ENCODE peak calls at places on chromosomes 2 and 18, in four cellular contexts. One of them, this sample, is unnamed.

GRCh38 chr2:171763602-171764001 is 76.3 kb downstream of the DYNC1I2 start:
- DNase-seq in spleen: no peak
- DNase-seq in RWPE1: peak
- DNase-seq in neural crest cell: no peak
- DNase-seq in this sample: no peak

GRCh38 chr18:45957100-45957499 is 10.0 kb downstream of the EPG5 start:
- DNase-seq in spleen: no peak
- DNase-seq in RWPE1: no peak
- DNase-seq in neural crest cell: no peak
- DNase-seq in this sample: no peak

GRCh38 chr18:55552498-55553189 is 35.3 kb downstream of the TCF4 start:
- DNase-seq in spleen: no peak
- DNase-seq in RWPE1: no peak
- DNase-seq in neural crest cell: no peak
- DNase-seq in this sample: no peak

GRCh38 chr2:146295080-146295670 is 1549.7 kb upstream of the ACVR2A start:
- DNase-seq in spleen: no peak
- DNase-seq in RWPE1: no peak
- DNase-seq in neural crest cell: no peak
- DNase-seq in this sample: no peak

GRCh38 chr2:83587309-83587708 is 871.8 kb downstream of the SUCLG1 start:
- DNase-seq in spleen: no peak
- DNase-seq in RWPE1: no peak
- DNase-seq in neural crest cell: no peak
- DNase-seq in this sample: no peak

GRCh38 chr2:84701880-84702279 is 179.0 kb downstream of the TRABD2A start:
- DNase-seq in spleen: no peak
- DNase-seq in RWPE1: peak
- DNase-seq in neural crest cell: no peak
- DNase-seq in this sample: no peak

GRCh38 chr18:75253784-75254183 is 43.2 kb downstream of the TSHZ1 start:
- DNase-seq in spleen: no peak
- DNase-seq in RWPE1: no peak
- DNase-seq in neural crest cell: no peak
- DNase-seq in this sample: no peak

GRCh38 chr2:240955306-240956101 is 42.9 kb upstream of the SNED1 start:
- DNase-seq in spleen: no peak
- DNase-seq in RWPE1: no peak
- DNase-seq in neural crest cell: no peak
- DNase-seq in this sample: no peak

GRCh38 chr18:38445485-38446145 is 880.0 kb upstream of the CELF4 start:
- DNase-seq in spleen: no peak
- DNase-seq in RWPE1: no peak
- DNase-seq in neural crest cell: no peak
- DNase-seq in this sample: no peak

GRCh38 chr18:53458944-53459580 is 765.4 kb downstream of the MBD2 start:
- DNase-seq in spleen: peak
- DNase-seq in RWPE1: no peak
- DNase-seq in neural crest cell: peak
- DNase-seq in this sample: peak

GRCh38 chr2:105179469-105180372 is 61.8 kb upstream of the GPR45 start:
- DNase-seq in spleen: no peak
- DNase-seq in RWPE1: peak
- DNase-seq in neural crest cell: no peak
- DNase-seq in this sample: no peak

GRCh38 chr2:232779465-232779864 is 3.1 kb upstream of the KCNJ13 start:
- DNase-seq in spleen: no peak
- DNase-seq in RWPE1: no peak
- DNase-seq in neural crest cell: no peak
- DNase-seq in this sample: no peak

GRCh38 chr2:191749181-191749540 is 71.2 kb downstream of the NABP1 start:
- DNase-seq in spleen: no peak
- DNase-seq in RWPE1: no peak
- DNase-seq in neural crest cell: no peak
- DNase-seq in this sample: no peak

GRCh38 chr2:33521791-33522281 is 45.4 kb downstream of the RASGRP3 start:
- DNase-seq in spleen: no peak
- DNase-seq in RWPE1: no peak
- DNase-seq in neural crest cell: no peak
- DNase-seq in this sample: no peak

GRCh38 chr2:43731211-43731610 is 42.6 kb upstream of the DYNC2LI1 start:
- DNase-seq in spleen: no peak
- DNase-seq in RWPE1: no peak
- DNase-seq in neural crest cell: no peak
- DNase-seq in this sample: no peak

GRCh38 chr2:64727013-64727767 is 73.5 kb upstream of the SERTAD2 start:
- DNase-seq in spleen: no peak
- DNase-seq in RWPE1: no peak
- DNase-seq in neural crest cell: no peak
- DNase-seq in this sample: no peak

GRCh38 chr18:54780970-54781369 is 47.3 kb upstream of the RAB27B start:
- DNase-seq in spleen: no peak
- DNase-seq in RWPE1: no peak
- DNase-seq in neural crest cell: no peak
- DNase-seq in this sample: no peak

GRCh38 chr2:225055714-225056113 is 13.4 kb upstream of the DOCK10 start:
- DNase-seq in spleen: no peak
- DNase-seq in RWPE1: no peak
- DNase-seq in neural crest cell: no peak
- DNase-seq in this sample: no peak

GRCh38 chr18:79374408-79375171 is 21.1 kb upstream of the NFATC1 start:
- DNase-seq in spleen: peak
- DNase-seq in RWPE1: no peak
- DNase-seq in neural crest cell: no peak
- DNase-seq in this sample: no peak

GRCh38 chr2:162490052-162490717 is 146.3 kb downstream of the GCA start:
- DNase-seq in spleen: no peak
- DNase-seq in RWPE1: peak
- DNase-seq in neural crest cell: no peak
- DNase-seq in this sample: no peak

GRCh38 chr2:187917535-187917934 is 363.3 kb upstream of the TFPI start:
- DNase-seq in spleen: no peak
- DNase-seq in RWPE1: no peak
- DNase-seq in neural crest cell: no peak
- DNase-seq in this sample: no peak

GRCh38 chr2:56334622-56335021 is 150.8 kb downstream of the CCDC85A start:
- DNase-seq in spleen: no peak
- DNase-seq in RWPE1: no peak
- DNase-seq in neural crest cell: no peak
- DNase-seq in this sample: no peak

GRCh38 chr2:63494100-63494499 is 94.2 kb downstream of the WDPCP start:
- DNase-seq in spleen: no peak
- DNase-seq in RWPE1: no peak
- DNase-seq in neural crest cell: no peak
- DNase-seq in this sample: no peak

GRCh38 chr2:183610724-183611123 is 486.5 kb downstream of the NUP35 start:
- DNase-seq in spleen: no peak
- DNase-seq in RWPE1: no peak
- DNase-seq in neural crest cell: no peak
- DNase-seq in this sample: no peak

GRCh38 chr2:217952409-217952808 is 50.4 kb downstream of the TNS1 start:
- DNase-seq in spleen: peak
- DNase-seq in RWPE1: no peak
- DNase-seq in neural crest cell: no peak
- DNase-seq in this sample: no peak

GRCh38 chr2:132538331-132538855 is 121.8 kb downstream of the GPR39 start:
- DNase-seq in spleen: no peak
- DNase-seq in RWPE1: no peak
- DNase-seq in neural crest cell: no peak
- DNase-seq in this sample: no peak

DNA sequence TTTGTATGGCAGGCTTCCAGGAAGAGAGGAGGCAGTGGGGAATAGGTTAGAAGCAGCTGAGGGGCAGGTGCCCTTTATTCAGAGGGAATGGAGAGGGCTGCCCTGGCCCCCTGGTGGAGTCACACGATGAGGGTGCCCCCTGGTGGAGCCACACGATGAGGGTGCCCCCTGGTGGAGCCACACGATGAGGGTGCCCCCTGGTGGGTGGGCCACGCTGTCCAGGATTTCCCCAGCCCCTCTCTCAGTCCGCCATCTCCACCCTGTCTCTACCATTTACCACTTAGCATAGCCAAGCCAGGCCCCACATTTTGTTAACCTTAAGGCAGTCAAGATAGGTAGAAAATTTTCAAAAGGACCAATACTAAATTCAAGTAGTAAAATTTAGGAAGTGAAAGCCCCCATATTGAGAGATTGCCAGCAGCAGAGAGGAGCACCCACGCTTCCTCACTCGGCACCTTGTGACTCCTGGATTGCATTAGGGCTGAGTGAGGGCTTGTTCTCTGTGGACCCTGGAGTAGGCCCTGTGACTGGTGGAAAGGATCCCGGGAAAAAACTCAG is 10.4 kb upstream of the FAM228A start:
- DNase-seq in spleen: no peak
- DNase-seq in RWPE1: peak
- DNase-seq in neural crest cell: peak
- DNase-seq in this sample: no peak
- TF ChIP-seq CTCF in spleen: peak
- TF ChIP-seq CTCF in RWPE1: peak
- TF ChIP-seq CTCF in neural crest cell: peak
- TF ChIP-seq CTCF in this sample: peak

DNA sequence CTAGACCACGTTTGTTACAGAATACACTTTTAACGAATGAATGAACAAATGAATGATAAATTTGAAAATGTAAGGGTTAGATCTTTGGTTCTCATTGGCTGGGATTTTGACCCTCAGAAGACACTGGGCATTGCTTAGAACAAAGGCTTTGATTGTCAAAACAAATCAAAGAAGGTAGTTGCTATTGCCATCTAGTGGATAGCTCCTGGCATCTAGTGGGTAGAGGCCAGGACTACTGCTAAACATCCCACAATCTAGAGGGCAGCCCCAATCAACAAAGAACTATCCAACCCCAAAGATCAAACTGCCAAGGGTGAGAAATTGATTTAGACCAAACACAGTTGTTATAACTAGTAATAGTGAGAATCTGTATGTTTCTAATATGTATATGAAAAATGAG is 552.3 kb downstream of the KCNJ3 start:
- DNase-seq in spleen: no peak
- DNase-seq in RWPE1: peak
- DNase-seq in neural crest cell: no peak
- DNase-seq in this sample: no peak
- TF ChIP-seq CTCF in spleen: no peak
- TF ChIP-seq CTCF in RWPE1: peak
- TF ChIP-seq CTCF in neural crest cell: peak
- TF ChIP-seq CTCF in this sample: no peak

GRCh38 chr2:45439788-45440773 is 171.0 kb downstream of the SRBD1 start:
- DNase-seq in spleen: no peak
- DNase-seq in RWPE1: no peak
- DNase-seq in neural crest cell: no peak
- DNase-seq in this sample: no peak
- TF ChIP-seq CTCF in spleen: no peak
- TF ChIP-seq CTCF in RWPE1: peak
- TF ChIP-seq CTCF in neural crest cell: no peak
- TF ChIP-seq CTCF in this sample: no peak

GRCh38 chr2:189407161-189407943 is 33.9 kb upstream of the WDR75 start:
- DNase-seq in spleen: no peak
- DNase-seq in RWPE1: peak
- DNase-seq in neural crest cell: no peak
- DNase-seq in this sample: no peak

GRCh38 chr2:189406612-189407011 is 34.7 kb upstream of the WDR75 start:
- DNase-seq in spleen: no peak
- DNase-seq in RWPE1: no peak
- DNase-seq in neural crest cell: no peak
- DNase-seq in this sample: no peak

GRCh38 chr2:189407944-189408209 is 33.4 kb upstream of the WDR75 start:
- DNase-seq in spleen: no peak
- DNase-seq in RWPE1: no peak
- DNase-seq in neural crest cell: no peak
- DNase-seq in this sample: no peak

GRCh38 chr2:189408294-189408693 is 33.0 kb upstream of the WDR75 start:
- DNase-seq in spleen: no peak
- DNase-seq in RWPE1: no peak
- DNase-seq in neural crest cell: no peak
- DNase-seq in this sample: no peak

DNA sequence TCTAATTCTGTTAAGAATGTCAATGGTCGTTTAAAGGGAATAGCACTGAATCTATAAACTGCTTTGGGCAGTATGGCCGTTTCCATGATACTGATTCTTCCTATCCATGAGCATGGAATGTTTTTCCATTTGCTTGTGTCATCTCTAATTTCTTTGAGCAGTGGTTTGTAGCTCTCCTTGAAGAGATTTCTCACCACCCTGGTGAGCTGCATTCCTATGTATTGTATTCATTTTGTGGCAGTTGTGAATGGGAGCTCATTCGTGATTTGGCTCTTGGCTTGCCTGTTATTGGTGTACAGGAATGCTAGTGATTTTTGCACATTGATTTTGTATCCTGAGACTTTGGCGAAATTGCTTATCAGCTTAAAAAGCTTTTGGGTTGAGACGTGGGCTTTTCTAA is 38.3 kb upstream of the WDR75 start:
- DNase-seq in spleen: no peak
- DNase-seq in RWPE1: no peak
- DNase-seq in neural crest cell: no peak
- DNase-seq in this sample: no peak
- TF ChIP-seq CTCF in spleen: no peak
- TF ChIP-seq CTCF in RWPE1: no peak
- TF ChIP-seq CTCF in neural crest cell: no peak
- TF ChIP-seq CTCF in this sample: no peak

GRCh38 chr2:47006374-47007220 is 91.0 kb upstream of the MCFD2 start:
- DNase-seq in spleen: no peak
- DNase-seq in RWPE1: no peak
- DNase-seq in neural crest cell: no peak
- DNase-seq in this sample: no peak
- TF ChIP-seq CTCF in spleen: no peak
- TF ChIP-seq CTCF in RWPE1: no peak
- TF ChIP-seq CTCF in neural crest cell: peak
- TF ChIP-seq CTCF in this sample: no peak

DNA sequence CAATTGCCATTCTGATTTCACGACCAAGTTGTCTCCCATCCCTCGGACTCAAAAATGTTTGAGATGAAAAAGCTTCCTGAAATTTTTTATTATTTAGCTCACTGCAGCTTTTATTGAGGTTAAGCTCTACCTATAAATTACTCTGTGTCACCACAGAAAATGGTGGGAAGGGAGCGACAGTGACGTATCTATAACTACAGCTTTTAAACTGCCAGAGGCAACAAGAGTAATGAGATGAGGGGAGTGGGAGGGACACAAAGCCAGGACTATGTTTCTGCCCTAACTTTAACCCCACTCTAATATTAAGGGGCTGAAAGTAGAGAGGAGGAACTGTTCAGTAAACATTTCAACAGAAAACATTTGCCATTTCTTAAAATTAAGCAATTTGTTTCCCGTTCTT is 37.4 kb downstream of the SMAD2 start:
- DNase-seq in spleen: no peak
- DNase-seq in RWPE1: no peak
- DNase-seq in neural crest cell: no peak
- DNase-seq in this sample: no peak
- TF ChIP-seq CTCF in spleen: no peak
- TF ChIP-seq CTCF in RWPE1: no peak
- TF ChIP-seq CTCF in neural crest cell: no peak
- TF ChIP-seq CTCF in this sample: no peak

GRCh38 chr2:45169339-45170190 is 160.3 kb upstream of the SIX2 start:
- DNase-seq in spleen: no peak
- DNase-seq in RWPE1: peak
- DNase-seq in neural crest cell: peak
- DNase-seq in this sample: peak
- TF ChIP-seq CTCF in spleen: no peak
- TF ChIP-seq CTCF in RWPE1: peak
- TF ChIP-seq CTCF in neural crest cell: no peak
- TF ChIP-seq CTCF in this sample: no peak